ENCODE peak calls at places on chromosomes 1 and 21, in six cellular contexts. K is BE2C; V is HEK293T; S is mucosa of descending colon; O is T47D; M is activated T-cell treated with anti-CD3 and anti-CD28 coated beads, Interleukin-2, amount 50 U/mL, for 48 hours. R is an unnamed sample.

GRCh38 chr1:82994866-82995370 is 1004.0 kb downstream of the TTLL7 start:
- DNase-seq in K (no peak), V (no peak), S (no peak), O (no peak), M (no peak), R (no peak)

GRCh38 chr1:19717467-19717866 is 52.8 kb downstream of the HTR6 start:
- DNase-seq in K (no peak), V (no peak), S (no peak), O (no peak), M (no peak), R (no peak)

GRCh38 chr1:151106891-151107290 is 36.3 kb downstream of the GABPB2 start:
- DNase-seq in K (no peak), V (no peak), S (no peak), O (no peak), M (no peak), R (no peak)

GRCh38 chr1:42279055-42279454 is 56.0 kb downstream of the FOXJ3 start:
- DNase-seq in K (no peak), V (no peak), S (no peak), O (no peak), M (no peak), R (no peak)

GRCh38 chr1:174466607-174467006 is 18.8 kb downstream of the GPR52 start:
- DNase-seq in K (no peak), V (no peak), S (no peak), O (no peak), M (no peak), R (no peak)

GRCh38 chr1:204408074-204408507 is 3.5 kb downstream of the PPP1R15B start:
- DNase-seq in K (peak), V (no peak), S (peak), O (no peak), M (no peak), R (peak)

GRCh38 chr21:18677632-18678031 is 274.0 kb upstream of the TMPRSS15 start:
- DNase-seq in K (no peak), V (no peak), S (no peak), O (no peak), M (no peak), R (no peak)

GRCh38 chr1:48127735-48128685 is 94.5 kb upstream of the SLC5A9 start:
- DNase-seq in K (no peak), V (no peak), S (no peak), O (no peak), M (no peak), R (no peak)

GRCh38 chr1:79355073-79355472 is 348.5 kb upstream of the ADGRL4 start:
- DNase-seq in K (no peak), V (no peak), S (no peak), O (no peak), M (no peak), R (no peak)

GRCh38 chr1:174398246-174398645 is 49.5 kb upstream of the GPR52 start:
- DNase-seq in K (no peak), V (no peak), S (no peak), O (no peak), M (no peak), R (no peak)

GRCh38 chr1:3515774-3516480 is 61.5 kb downstream of the ARHGEF16 start:
- DNase-seq in K (no peak), V (no peak), S (no peak), O (no peak), M (no peak), R (no peak)

GRCh38 chr21:45382698-45383000 is 22.3 kb upstream of the COL18A1 start:
- DNase-seq in K (no peak), V (no peak), S (peak), O (no peak), M (no peak), R (no peak)

GRCh38 chr1:37323486-37324377 is 150.6 kb upstream of the ZC3H12A start:
- DNase-seq in K (peak), V (peak), S (no peak), O (no peak), M (peak), R (peak)

GRCh38 chr1:175839678-175840669 is 96.6 kb upstream of the TNR start:
- DNase-seq in K (no peak), V (no peak), S (no peak), O (no peak), M (no peak), R (peak)

GRCh38 chr1:99180915-99181314 is 83.4 kb upstream of the PLPPR4 start:
- DNase-seq in K (peak), V (no peak), S (no peak), O (no peak), M (no peak), R (no peak)